ENCODE peak calls at places on chromosome 19, in nine cellular contexts. One of them, this sample, is unnamed.

GRCh38 chr19:14048439-14049153 is 13.3 kb downstream of the PALM3 start:
- DNase-seq in kidney: no peak
- DNase-seq in Panc1: no peak
- DNase-seq in Calu3: peak; percentile 54
- DNase-seq in breast epithelium: no peak
- DNase-seq in fibroblast of the aortic adventitia: no peak
- DNase-seq in uterus: no peak
- DNase-seq in tibial nerve: peak; percentile 53
- DNase-seq in psoas muscle: peak; percentile 72
- DNase-seq in this sample: peak; percentile 74

GRCh38 chr19:19321143-19321577 is 531 bp downstream of the MAU2 start:
- DNase-seq in Panc1: no peak
- DNase-seq in breast epithelium: no peak
- DNase-seq in psoas muscle: no peak
- DNase-seq in Calu3: no peak
- DNase-seq in kidney: no peak
- DNase-seq in tibial nerve: no peak
- DNase-seq in uterus: no peak
- DNase-seq in fibroblast of the aortic adventitia: peak; percentile 15
- DNase-seq in this sample: no peak

GRCh38 chr19:27894906-27895754 is 1317.8 kb downstream of the UQCRFS1 start:
- DNase-seq in breast epithelium: no peak
- DNase-seq in psoas muscle: no peak
- DNase-seq in Panc1: no peak
- DNase-seq in tibial nerve: no peak
- DNase-seq in fibroblast of the aortic adventitia: no peak
- DNase-seq in Calu3: no peak
- DNase-seq in uterus: no peak
- DNase-seq in kidney: no peak
- DNase-seq in this sample: no peak

GRCh38 chr19:7386308-7386707 is 37.6 kb downstream of the ARHGEF18 start:
- DNase-seq in uterus: no peak
- DNase-seq in tibial nerve: no peak
- DNase-seq in fibroblast of the aortic adventitia: no peak
- DNase-seq in Panc1: no peak
- DNase-seq in kidney: peak; percentile 49
- DNase-seq in breast epithelium: no peak
- DNase-seq in Calu3: no peak
- DNase-seq in psoas muscle: no peak
- DNase-seq in this sample: no peak

GRCh38 chr19:14073925-14074838 is 1.6 kb downstream of the MISP3 start:
- DNase-seq in Panc1: no peak
- DNase-seq in breast epithelium: no peak
- DNase-seq in fibroblast of the aortic adventitia: no peak
- DNase-seq in kidney: peak; percentile 80
- DNase-seq in psoas muscle: no peak
- DNase-seq in Calu3: peak; percentile 44
- DNase-seq in tibial nerve: peak; percentile 23
- DNase-seq in uterus: peak; percentile 33
- DNase-seq in this sample: peak; percentile 34

GRCh38 chr19:7397687-7398086 is 49.0 kb downstream of the ARHGEF18 start:
- DNase-seq in breast epithelium: no peak
- DNase-seq in kidney: no peak
- DNase-seq in psoas muscle: no peak
- DNase-seq in Calu3: no peak
- DNase-seq in tibial nerve: no peak
- DNase-seq in fibroblast of the aortic adventitia: peak; percentile 33
- DNase-seq in Panc1: peak; percentile 81
- DNase-seq in uterus: no peak
- DNase-seq in this sample: no peak

GRCh38 chr19:45681391-45682015 is 10.2 kb downstream of the SNRPD2 start:
- DNase-seq in kidney: peak; percentile 94
- DNase-seq in breast epithelium: peak; percentile 88
- DNase-seq in Calu3: peak; percentile 96
- DNase-seq in Panc1: no peak
- DNase-seq in fibroblast of the aortic adventitia: peak; percentile 69
- DNase-seq in tibial nerve: peak; percentile 61
- DNase-seq in uterus: peak; percentile 82
- DNase-seq in psoas muscle: peak; percentile 90
- DNase-seq in this sample: peak; percentile 90

GRCh38 chr19:55166530-55167268 is at the start of gene DNAAF3:
- DNase-seq in Panc1: peak; percentile 89
- DNase-seq in uterus: peak; percentile 56
- DNase-seq in psoas muscle: peak; percentile 97
- DNase-seq in kidney: peak; percentile 98
- DNase-seq in Calu3: peak; percentile 98
- DNase-seq in breast epithelium: peak; percentile 98
- DNase-seq in fibroblast of the aortic adventitia: peak; percentile 97
- DNase-seq in tibial nerve: peak; percentile 69
- DNase-seq in this sample: peak; percentile 96

GRCh38 chr19:43148233-43148632 is 38.1 kb downstream of the PSG5 start:
- DNase-seq in breast epithelium: no peak
- DNase-seq in Panc1: no peak
- DNase-seq in fibroblast of the aortic adventitia: peak; percentile 88
- DNase-seq in uterus: no peak
- DNase-seq in tibial nerve: no peak
- DNase-seq in Calu3: no peak
- DNase-seq in psoas muscle: no peak
- DNase-seq in kidney: no peak
- DNase-seq in this sample: no peak

GRCh38 chr19:46970815-46971214 is 48.8 kb upstream of the NPAS1 start:
- DNase-seq in Calu3: no peak
- DNase-seq in uterus: no peak
- DNase-seq in Panc1: peak; percentile 50
- DNase-seq in breast epithelium: no peak
- DNase-seq in fibroblast of the aortic adventitia: peak; percentile 75
- DNase-seq in kidney: peak; percentile 23
- DNase-seq in psoas muscle: peak; percentile 86
- DNase-seq in tibial nerve: no peak
- DNase-seq in this sample: no peak

GRCh38 chr19:39998511-39998910 is 1.7 kb downstream of the ZNF546 start:
- DNase-seq in fibroblast of the aortic adventitia: peak; percentile 42
- DNase-seq in breast epithelium: no peak
- DNase-seq in Calu3: no peak
- DNase-seq in uterus: no peak
- DNase-seq in Panc1: peak; percentile 93
- DNase-seq in tibial nerve: no peak
- DNase-seq in psoas muscle: no peak
- DNase-seq in kidney: no peak
- DNase-seq in this sample: no peak

GRCh38 chr19:7916908-7917291 is 2.3 kb downstream of the TGFBR3L start:
- DNase-seq in Calu3: no peak
- DNase-seq in breast epithelium: no peak
- DNase-seq in kidney: peak; percentile 77
- DNase-seq in uterus: no peak
- DNase-seq in fibroblast of the aortic adventitia: no peak
- DNase-seq in psoas muscle: no peak
- DNase-seq in tibial nerve: no peak
- DNase-seq in Panc1: no peak
- DNase-seq in this sample: no peak

GRCh38 chr19:55484571-55485438 is at the start of gene NAT14:
- DNase-seq in uterus: peak; percentile 76
- DNase-seq in breast epithelium: no peak
- DNase-seq in fibroblast of the aortic adventitia: peak; percentile 48
- DNase-seq in psoas muscle: peak; percentile 78
- DNase-seq in tibial nerve: no peak
- DNase-seq in kidney: peak; percentile 86
- DNase-seq in Calu3: peak; percentile 84
- DNase-seq in Panc1: no peak
- DNase-seq in this sample: peak; percentile 96

GRCh38 chr19:46624958-46625661 is at the start of gene PTGIR:
- DNase-seq in tibial nerve: peak; percentile 74
- DNase-seq in breast epithelium: no peak
- DNase-seq in fibroblast of the aortic adventitia: peak; percentile 92
- DNase-seq in psoas muscle: peak; percentile 91
- DNase-seq in kidney: peak; percentile 92
- DNase-seq in Calu3: no peak
- DNase-seq in Panc1: no peak
- DNase-seq in uterus: peak; percentile 88
- DNase-seq in this sample: peak; percentile 59

DNA sequence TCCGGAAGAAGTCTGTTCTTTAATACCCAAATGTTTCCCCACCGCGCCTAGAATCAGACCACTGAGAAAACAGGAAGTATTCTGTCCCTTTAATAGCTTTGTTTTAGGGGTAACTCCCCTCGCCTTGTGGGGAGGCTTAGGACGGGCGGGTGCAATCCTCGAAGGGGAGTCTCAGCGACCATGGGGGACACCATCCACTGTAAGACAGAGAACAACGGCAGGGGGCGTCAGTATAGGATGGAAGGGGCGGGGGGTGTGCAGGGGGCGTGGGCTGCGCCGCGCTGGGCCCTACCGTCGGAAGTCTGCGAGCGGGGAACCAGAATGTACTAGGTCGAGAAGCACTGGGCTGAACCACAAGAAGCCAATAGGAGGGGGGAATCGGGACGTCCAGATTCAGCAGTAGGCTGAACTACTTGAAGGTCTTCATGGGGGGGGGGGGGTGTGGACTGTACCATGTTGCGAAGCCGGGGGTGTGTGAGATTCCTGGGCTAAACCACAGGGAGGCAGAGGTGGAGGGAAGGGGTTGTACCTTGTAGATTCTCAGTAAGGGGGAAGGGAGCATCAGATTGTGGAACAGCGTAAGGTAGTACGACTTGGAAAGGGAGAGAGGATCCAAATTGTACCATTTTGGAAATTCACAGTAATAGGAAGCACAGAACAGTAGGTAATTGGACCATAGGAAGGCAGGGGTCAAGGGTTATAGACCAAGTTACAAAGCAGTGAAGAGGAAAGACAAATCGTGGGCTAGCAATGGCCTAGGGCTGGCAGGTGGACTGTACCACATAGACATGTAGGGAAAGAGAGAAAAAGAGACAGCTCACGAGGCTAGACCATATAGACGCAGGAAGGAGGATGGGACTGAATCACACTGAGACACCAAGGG is 1.0 kb upstream of the DBP start:
- DNase-seq in Panc1: peak; percentile 48
- DNase-seq in uterus: peak; percentile 85
- DNase-seq in fibroblast of the aortic adventitia: peak; percentile 98
- DNase-seq in Calu3: peak; percentile 64
- DNase-seq in tibial nerve: peak; percentile 81
- DNase-seq in psoas muscle: peak; percentile 91
- DNase-seq in breast epithelium: peak; percentile 83
- DNase-seq in kidney: peak; percentile 95
- DNase-seq in this sample: peak; percentile 86
- TF ChIP-seq CTCF in Panc1: no peak
- TF ChIP-seq CTCF in uterus: no peak
- TF ChIP-seq CTCF in fibroblast of the aortic adventitia: no peak
- TF ChIP-seq CTCF in Calu3: no peak
- TF ChIP-seq CTCF in tibial nerve: no peak
- TF ChIP-seq CTCF in psoas muscle: no peak
- TF ChIP-seq CTCF in breast epithelium: no peak
- TF ChIP-seq CTCF in kidney: no peak
- TF ChIP-seq CTCF in this sample: no peak

GRCh38 chr19:58044391-58044790 is 10.6 kb downstream of the ZSCAN1 start:
- DNase-seq in breast epithelium: no peak
- DNase-seq in Calu3: no peak
- DNase-seq in kidney: no peak
- DNase-seq in Panc1: no peak
- DNase-seq in fibroblast of the aortic adventitia: no peak
- DNase-seq in tibial nerve: no peak
- DNase-seq in psoas muscle: no peak
- DNase-seq in uterus: no peak
- DNase-seq in this sample: no peak
- TF ChIP-seq CTCF in breast epithelium: no peak
- TF ChIP-seq CTCF in Calu3: no peak
- TF ChIP-seq CTCF in kidney: no peak
- TF ChIP-seq CTCF in Panc1: no peak
- TF ChIP-seq CTCF in fibroblast of the aortic adventitia: no peak
- TF ChIP-seq CTCF in tibial nerve: no peak
- TF ChIP-seq CTCF in psoas muscle: no peak
- TF ChIP-seq CTCF in uterus: no peak
- TF ChIP-seq CTCF in this sample: no peak

DNA sequence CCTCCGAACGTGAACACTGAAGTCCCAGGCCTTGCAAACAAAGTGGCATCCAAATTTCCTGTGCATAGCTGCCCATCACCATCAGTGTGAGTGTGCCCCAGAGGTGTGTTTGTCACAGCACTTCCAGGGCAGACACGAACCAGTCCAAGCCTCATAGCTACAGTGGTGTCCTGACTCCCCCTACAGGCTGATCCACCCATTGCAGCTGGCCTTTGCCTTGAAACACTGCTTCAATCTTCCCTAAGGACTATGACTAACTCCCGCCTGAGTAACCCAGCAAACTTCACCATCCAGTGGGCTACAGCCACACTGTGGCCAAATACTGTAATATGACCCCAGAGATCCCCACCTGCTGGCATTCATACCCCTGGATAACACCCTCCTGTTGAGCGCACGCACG is 3.9 kb downstream of the ZNF266 start:
- DNase-seq in Panc1: peak; percentile 12
- DNase-seq in fibroblast of the aortic adventitia: no peak
- DNase-seq in kidney: no peak
- DNase-seq in breast epithelium: no peak
- DNase-seq in uterus: no peak
- DNase-seq in Calu3: no peak
- DNase-seq in tibial nerve: no peak
- DNase-seq in psoas muscle: no peak
- DNase-seq in this sample: no peak
- TF ChIP-seq CTCF in Panc1: peak; percentile 67
- TF ChIP-seq CTCF in fibroblast of the aortic adventitia: peak; percentile 29
- TF ChIP-seq CTCF in kidney: peak; percentile 7
- TF ChIP-seq CTCF in breast epithelium: no peak
- TF ChIP-seq CTCF in uterus: no peak
- TF ChIP-seq CTCF in Calu3: no peak
- TF ChIP-seq CTCF in tibial nerve: no peak
- TF ChIP-seq CTCF in psoas muscle: peak; percentile 28
- TF ChIP-seq CTCF in this sample: no peak

GRCh38 chr19:29263305-29264080 is 50.5 kb upstream of the UQCRFS1 start:
- DNase-seq in breast epithelium: no peak
- DNase-seq in tibial nerve: peak; percentile 55
- DNase-seq in psoas muscle: peak; percentile 66
- DNase-seq in kidney: no peak
- DNase-seq in Calu3: peak; percentile 73
- DNase-seq in Panc1: peak; percentile 18
- DNase-seq in fibroblast of the aortic adventitia: peak; percentile 55
- DNase-seq in uterus: peak; percentile 20
- DNase-seq in this sample: peak; percentile 53

GRCh38 chr19:29262085-29262484 is 49.1 kb upstream of the UQCRFS1 start:
- DNase-seq in tibial nerve: no peak
- DNase-seq in fibroblast of the aortic adventitia: no peak
- DNase-seq in breast epithelium: no peak
- DNase-seq in kidney: no peak
- DNase-seq in psoas muscle: no peak
- DNase-seq in uterus: no peak
- DNase-seq in Calu3: no peak
- DNase-seq in Panc1: no peak
- DNase-seq in this sample: no peak

GRCh38 chr19:29259153-29259552 is 46.2 kb upstream of the UQCRFS1 start:
- DNase-seq in uterus: no peak
- DNase-seq in breast epithelium: no peak
- DNase-seq in tibial nerve: no peak
- DNase-seq in psoas muscle: no peak
- DNase-seq in fibroblast of the aortic adventitia: peak; percentile 6
- DNase-seq in Panc1: no peak
- DNase-seq in Calu3: no peak
- DNase-seq in kidney: no peak
- DNase-seq in this sample: no peak

GRCh38 chr19:29259867-29260281 is 46.9 kb upstream of the UQCRFS1 start:
- DNase-seq in tibial nerve: no peak
- DNase-seq in breast epithelium: no peak
- DNase-seq in Calu3: no peak
- DNase-seq in uterus: no peak
- DNase-seq in fibroblast of the aortic adventitia: no peak
- DNase-seq in Panc1: no peak
- DNase-seq in psoas muscle: no peak
- DNase-seq in kidney: no peak
- DNase-seq in this sample: no peak

GRCh38 chr19:29260477-29261317 is 47.7 kb upstream of the UQCRFS1 start:
- DNase-seq in fibroblast of the aortic adventitia: peak; percentile 26
- DNase-seq in psoas muscle: no peak
- DNase-seq in kidney: no peak
- DNase-seq in Panc1: peak; percentile 18
- DNase-seq in tibial nerve: no peak
- DNase-seq in Calu3: peak; percentile 40
- DNase-seq in uterus: no peak
- DNase-seq in breast epithelium: no peak
- DNase-seq in this sample: peak; percentile 38
- TF ChIP-seq CTCF in fibroblast of the aortic adventitia: peak; percentile 48
- TF ChIP-seq CTCF in psoas muscle: peak; percentile 51
- TF ChIP-seq CTCF in kidney: peak; percentile 46
- TF ChIP-seq CTCF in Panc1: peak; percentile 87
- TF ChIP-seq CTCF in tibial nerve: peak; percentile 7
- TF ChIP-seq CTCF in Calu3: peak; percentile 27
- TF ChIP-seq CTCF in uterus: no peak
- TF ChIP-seq CTCF in breast epithelium: no peak
- TF ChIP-seq CTCF in this sample: peak; percentile 45